ENCODE peak calls at places on chromosomes 6 and 20, in seven cellular contexts. L is DND-41; Y is astrocyte of the spinal cord; T is effector memory CD4-positive, alpha-beta T cell; U is spleen; E is colonic mucosa; S is neural progenitor cell. B is an unnamed sample.

GRCh38 chr20:42432931-42433330 is 756.8 kb downstream of the PTPRT start:
- DNase-seq in L (no peak), Y (no peak), T (no peak), U (no peak), E (no peak), S (no peak), B (no peak)

GRCh38 chr6:14549871-14550270 is 432.3 kb downstream of the CD83 start:
- DNase-seq in L (no peak), Y (no peak), T (no peak), U (no peak), E (no peak), S (no peak), B (no peak)

GRCh38 chr6:30491963-30492616 is 2.8 kb downstream of the HLA-E start:
- DNase-seq in L (no peak), Y (no peak), T (no peak), U (no peak), E (no peak), S (no peak), B (no peak)

GRCh38 chr6:113860165-113860955 is 3.2 kb downstream of the MARCKS start:
- DNase-seq in L (no peak), Y (no peak), T (no peak), U (peak; percentile 83), E (peak; percentile 63), S (peak; percentile 43), B (no peak)

GRCh38 chr6:83464741-83465140 is 33.9 kb upstream of the ME1 start:
- DNase-seq in L (no peak), Y (no peak), T (no peak), U (no peak), E (peak; percentile 56), S (no peak), B (no peak)

GRCh38 chr6:135739288-135739687 is 112.2 kb upstream of the PDE7B start:
- DNase-seq in L (no peak), Y (peak; percentile 89), T (no peak), U (no peak), E (no peak), S (no peak), B (no peak)

GRCh38 chr6:66740346-66740745 is 1033.3 kb upstream of the EYS start:
- DNase-seq in L (no peak), Y (no peak), T (no peak), U (peak; percentile 21), E (no peak), S (no peak), B (no peak)

GRCh38 chr6:169779092-169779815 is 27.8 kb downstream of the ERMARD start:
- DNase-seq in L (no peak), Y (no peak), T (no peak), U (no peak), E (peak; percentile 11), S (no peak), B (no peak)

GRCh38 chr6:87588756-87589407 is 905 bp downstream of the RARS2 start:
- DNase-seq in L (no peak), Y (no peak), T (no peak), U (no peak), E (no peak), S (no peak), B (no peak)

GRCh38 chr6:18503588-18504231 is 116.6 kb downstream of the RNF144B start:
- DNase-seq in L (peak; percentile 35), Y (peak; percentile 83), T (no peak), U (no peak), E (peak; percentile 65), S (peak; percentile 83), B (peak; percentile 41)
- H3K4me3 ChIP-seq in L (no peak overlapping the region), Y (peak overlapping the region; percentile 0), T (no peak overlapping the region), U (peak overlapping the region; percentile 18), E (peak overlapping the region; percentile 21), S (no peak overlapping the region), B (no peak overlapping the region)

GRCh38 chr6:108635505-108636226 is 74.9 kb downstream of the FOXO3 start:
- DNase-seq in L (peak; percentile 47), Y (no peak), T (no peak), U (peak; percentile 89), E (no peak), S (peak; percentile 36), B (peak; percentile 57)
- H3K4me3 ChIP-seq in L (no peak overlapping the region), Y (no peak overlapping the region), T (no peak overlapping the region), U (no peak overlapping the region), E (no peak overlapping the region), S (no peak overlapping the region), B (no peak overlapping the region)

DNA sequence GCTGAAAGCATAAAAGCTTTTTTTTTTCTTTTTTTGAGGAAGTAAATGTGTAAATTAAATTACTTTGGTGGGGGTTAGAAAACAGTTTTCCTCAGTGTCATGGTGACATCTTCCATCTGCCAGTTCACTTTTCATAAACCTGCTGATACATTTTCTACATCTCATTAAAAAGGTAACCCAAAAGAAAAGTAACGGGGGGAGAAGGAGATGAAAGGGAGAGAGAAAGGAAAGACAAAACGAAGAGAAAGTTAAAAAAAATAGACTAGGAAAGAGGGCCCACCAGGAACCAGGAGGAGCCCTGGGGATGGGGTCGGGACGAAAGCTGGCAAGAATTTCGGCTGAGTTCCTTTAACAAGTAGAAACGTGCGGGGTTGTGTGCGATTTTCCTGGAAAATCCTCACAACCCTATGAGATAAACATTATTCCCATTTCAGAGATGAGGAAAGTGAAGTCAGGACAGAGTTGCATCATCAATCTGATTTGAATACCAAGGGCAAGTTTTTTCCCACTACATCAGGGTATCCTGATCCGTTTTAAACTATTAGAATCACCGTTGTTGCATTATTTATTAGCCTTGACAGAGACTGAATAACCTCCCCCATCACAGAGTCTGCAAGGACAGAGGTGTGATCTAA is 53.4 kb upstream of the TPD52L1 start:
- DNase-seq in L (no peak), Y (no peak), T (no peak), U (no peak), E (no peak), S (no peak), B (no peak)
- H3K4me3 ChIP-seq in L (no peak overlapping the region), Y (peak overlapping the region; percentile 48), T (peak overlapping the region; percentile 46), U (peak overlapping the region; percentile 46), E (peak overlapping the region; percentile 35), S (peak overlapping the region; percentile 47), B (no peak overlapping the region)

DNA sequence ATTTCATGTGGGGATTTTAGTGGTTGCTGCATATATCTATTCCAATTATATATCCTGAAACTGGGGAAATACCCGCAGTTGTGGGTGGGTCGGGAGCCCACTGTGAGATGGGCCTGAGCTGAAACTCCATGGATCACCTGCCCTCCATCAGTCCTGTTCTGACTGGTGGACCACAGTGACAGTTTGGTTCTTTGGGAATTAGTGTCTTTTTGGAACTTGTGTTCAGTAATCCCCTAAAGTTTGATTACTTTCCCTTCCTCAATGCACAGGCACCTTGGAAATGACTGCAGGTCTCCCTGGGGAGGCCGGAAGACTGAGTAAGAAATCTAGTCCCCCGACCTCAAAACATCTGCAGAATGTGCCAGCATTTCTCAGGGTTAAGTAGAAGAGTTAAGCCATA is 11.3 kb downstream of the STK35 start:
- DNase-seq in L (no peak), Y (no peak), T (no peak), U (no peak), E (no peak), S (no peak), B (no peak)
- H3K4me3 ChIP-seq in L (no peak overlapping the region), Y (no peak overlapping the region), T (no peak overlapping the region), U (no peak overlapping the region), E (no peak overlapping the region), S (no peak overlapping the region), B (no peak overlapping the region)